ENCODE peak calls at places on chromosomes 7 and 10, in seven cellular contexts. One of them, this sample, is unnamed. For H3K4me1, the result is how much of the 10 kb centered on the place peaks cover.

GRCh38 chr7:133782470-133782869 is 344.7 kb upstream of the LRGUK start:
- DNase-seq in Panc1: no peak
- DNase-seq in adipocyte: no peak
- DNase-seq in pancreas: no peak
- DNase-seq in Peyer's patch: no peak
- DNase-seq in A549: no peak
- DNase-seq in heart right ventricle: no peak
- DNase-seq in this sample: no peak

GRCh38 chr10:74852406-74852805 is 26.0 kb downstream of the KAT6B start:
- DNase-seq in heart right ventricle: no peak
- DNase-seq in Peyer's patch: no peak
- DNase-seq in A549: no peak
- DNase-seq in pancreas: no peak
- DNase-seq in adipocyte: no peak
- DNase-seq in Panc1: no peak
- DNase-seq in this sample: peak

GRCh38 chr10:132712698-132713232 is 73.2 kb downstream of the NKX6-2 start:
- DNase-seq in pancreas: no peak
- DNase-seq in A549: no peak
- DNase-seq in Peyer's patch: no peak
- DNase-seq in Panc1: no peak
- DNase-seq in heart right ventricle: no peak
- DNase-seq in adipocyte: no peak
- DNase-seq in this sample: no peak

GRCh38 chr10:34666008-34666700 is 148.9 kb downstream of the PARD3 start:
- DNase-seq in A549: peak
- DNase-seq in adipocyte: peak
- DNase-seq in pancreas: peak
- DNase-seq in Peyer's patch: peak
- DNase-seq in Panc1: peak
- DNase-seq in heart right ventricle: peak
- DNase-seq in this sample: peak

GRCh38 chr10:60828489-60828852 is 50.2 kb downstream of the CDK1 start:
- DNase-seq in heart right ventricle: no peak
- DNase-seq in pancreas: no peak
- DNase-seq in adipocyte: no peak
- DNase-seq in Panc1: no peak
- DNase-seq in A549: no peak
- DNase-seq in Peyer's patch: no peak
- DNase-seq in this sample: no peak

GRCh38 chr10:132397671-132398565 is 918 bp downstream of the PWWP2B start:
- DNase-seq in Peyer's patch: peak
- DNase-seq in Panc1: no peak
- DNase-seq in adipocyte: peak
- DNase-seq in heart right ventricle: no peak
- DNase-seq in pancreas: peak
- DNase-seq in A549: peak
- DNase-seq in this sample: peak

GRCh38 chr7:158908552-158908951 is 52.2 kb downstream of the DYNC2I1 start:
- DNase-seq in adipocyte: no peak
- DNase-seq in Panc1: no peak
- DNase-seq in A549: no peak
- DNase-seq in Peyer's patch: no peak
- DNase-seq in heart right ventricle: no peak
- DNase-seq in pancreas: no peak
- DNase-seq in this sample: no peak

GRCh38 chr7:19920200-19920599 is 146.8 kb upstream of the TMEM196 start:
- DNase-seq in heart right ventricle: no peak
- DNase-seq in Panc1: no peak
- DNase-seq in adipocyte: no peak
- DNase-seq in A549: no peak
- DNase-seq in Peyer's patch: no peak
- DNase-seq in pancreas: no peak
- DNase-seq in this sample: no peak

GRCh38 chr7:105890290-105890997 is 14.0 kb upstream of the ATXN7L1 start:
- DNase-seq in pancreas: no peak
- DNase-seq in A549: no peak
- DNase-seq in heart right ventricle: no peak
- DNase-seq in adipocyte: no peak
- DNase-seq in Peyer's patch: no peak
- DNase-seq in Panc1: no peak
- DNase-seq in this sample: peak

GRCh38 chr7:55431898-55432297 is 66.8 kb downstream of the LANCL2 start:
- DNase-seq in heart right ventricle: no peak
- DNase-seq in A549: no peak
- DNase-seq in Panc1: no peak
- DNase-seq in Peyer's patch: no peak
- DNase-seq in adipocyte: no peak
- DNase-seq in pancreas: no peak
- DNase-seq in this sample: no peak

GRCh38 chr10:33653584-33654367 is 319.3 kb upstream of the NRP1 start:
- DNase-seq in Peyer's patch: no peak
- DNase-seq in adipocyte: peak
- DNase-seq in A549: no peak
- DNase-seq in heart right ventricle: no peak
- DNase-seq in pancreas: no peak
- DNase-seq in Panc1: no peak
- DNase-seq in this sample: peak

GRCh38 chr10:42864575-42864974 is 82.0 kb downstream of the BMS1 start:
- DNase-seq in pancreas: no peak
- DNase-seq in Panc1: no peak
- DNase-seq in A549: peak
- DNase-seq in Peyer's patch: no peak
- DNase-seq in adipocyte: peak
- DNase-seq in heart right ventricle: no peak
- DNase-seq in this sample: peak

GRCh38 chr7:143361552-143362125 is 874 bp downstream of the FAM131B start:
- DNase-seq in Panc1: no peak
- DNase-seq in A549: no peak
- DNase-seq in heart right ventricle: no peak
- DNase-seq in pancreas: no peak
- DNase-seq in adipocyte: peak
- DNase-seq in Peyer's patch: peak
- DNase-seq in this sample: no peak

GRCh38 chr7:48337012-48337621 is 165.9 kb downstream of the ABCA13 start:
- DNase-seq in heart right ventricle: no peak
- DNase-seq in Panc1: peak
- DNase-seq in adipocyte: peak
- DNase-seq in pancreas: no peak
- DNase-seq in A549: peak
- DNase-seq in Peyer's patch: no peak
- DNase-seq in this sample: peak

GRCh38 chr10:131096031-131096430 is 215.5 kb downstream of the TCERG1L start:
- DNase-seq in A549: no peak
- DNase-seq in Peyer's patch: no peak
- DNase-seq in pancreas: no peak
- DNase-seq in Panc1: no peak
- DNase-seq in adipocyte: no peak
- DNase-seq in heart right ventricle: no peak
- DNase-seq in this sample: no peak

GRCh38 chr7:130912086-130912909 is 178.3 kb upstream of the KLF14 start:
- DNase-seq in heart right ventricle: no peak
- DNase-seq in Peyer's patch: no peak
- DNase-seq in Panc1: peak
- DNase-seq in pancreas: no peak
- DNase-seq in adipocyte: peak
- DNase-seq in A549: peak
- DNase-seq in this sample: peak

GRCh38 chr7:130914589-130915294 is 180.7 kb upstream of the KLF14 start:
- DNase-seq in A549: no peak
- DNase-seq in adipocyte: no peak
- DNase-seq in pancreas: no peak
- DNase-seq in Panc1: no peak
- DNase-seq in heart right ventricle: no peak
- DNase-seq in Peyer's patch: no peak
- DNase-seq in this sample: no peak

GRCh38 chr7:130913721-130914588 is 179.9 kb upstream of the KLF14 start:
- DNase-seq in heart right ventricle: no peak
- DNase-seq in Peyer's patch: no peak
- DNase-seq in A549: no peak
- DNase-seq in pancreas: no peak
- DNase-seq in Panc1: peak
- DNase-seq in adipocyte: no peak
- DNase-seq in this sample: no peak

GRCh38 chr7:130910949-130911944 is 177.2 kb upstream of the KLF14 start:
- DNase-seq in heart right ventricle: no peak
- DNase-seq in pancreas: no peak
- DNase-seq in Peyer's patch: no peak
- DNase-seq in adipocyte: peak
- DNase-seq in A549: peak
- DNase-seq in Panc1: peak
- DNase-seq in this sample: peak

DNA sequence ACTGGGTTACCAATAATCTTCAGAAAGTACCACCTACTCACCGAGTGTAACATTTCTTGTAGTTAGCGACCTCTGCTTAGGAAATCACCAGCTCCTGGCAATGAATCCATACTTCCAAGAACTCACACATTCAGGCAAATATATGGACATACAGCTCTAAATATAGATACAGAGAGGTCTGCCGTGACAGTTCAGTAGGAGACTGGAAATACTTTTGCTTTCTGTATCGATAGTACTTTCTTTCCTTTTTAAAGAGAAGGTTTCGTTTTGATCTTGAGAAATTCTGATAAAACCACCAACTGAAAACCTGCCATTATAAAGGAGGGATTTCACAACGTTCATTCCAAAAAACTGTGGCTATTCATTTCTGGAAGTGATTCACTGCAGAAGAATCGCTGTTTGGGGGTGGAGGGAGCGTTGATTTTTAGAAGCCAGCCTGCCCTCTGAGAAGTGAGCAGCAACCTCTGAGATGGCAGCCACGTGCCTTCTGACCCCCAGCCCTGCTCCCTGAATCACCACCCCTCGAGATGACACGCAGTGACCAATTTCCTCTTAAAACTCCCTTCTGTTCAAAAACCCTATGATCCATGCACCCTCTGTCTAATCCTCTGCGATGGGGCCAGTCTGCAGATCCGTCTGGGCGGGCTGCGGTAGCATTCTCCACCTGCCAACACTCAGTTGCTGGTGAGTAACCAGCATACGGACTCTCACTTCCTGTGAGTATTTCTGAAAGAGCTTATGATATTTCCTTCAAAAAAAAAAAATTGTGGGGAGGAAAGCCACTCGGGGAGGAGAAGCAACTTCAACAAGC is 179.1 kb upstream of the KLF14 start:
- DNase-seq in Peyer's patch: peak
- DNase-seq in heart right ventricle: peak
- DNase-seq in adipocyte: peak
- DNase-seq in Panc1: peak
- DNase-seq in pancreas: peak
- DNase-seq in A549: peak
- DNase-seq in this sample: peak
- H3K4me1 ChIP-seq in Peyer's patch: under half
- H3K4me1 ChIP-seq in heart right ventricle: half or more
- H3K4me1 ChIP-seq in adipocyte: half or more
- H3K4me1 ChIP-seq in Panc1: half or more
- H3K4me1 ChIP-seq in pancreas: under half
- H3K4me1 ChIP-seq in A549: half or more
- H3K4me1 ChIP-seq in this sample: half or more

GRCh38 chr7:15684834-15685233 is 1.6 kb downstream of the MEOX2 start:
- DNase-seq in Peyer's patch: no peak
- DNase-seq in A549: no peak
- DNase-seq in pancreas: no peak
- DNase-seq in heart right ventricle: peak
- DNase-seq in adipocyte: no peak
- DNase-seq in Panc1: no peak
- DNase-seq in this sample: no peak

GRCh38 chr7:15685358-15686181 is 913 bp downstream of the MEOX2 start:
- DNase-seq in Peyer's patch: no peak
- DNase-seq in heart right ventricle: peak
- DNase-seq in A549: no peak
- DNase-seq in pancreas: no peak
- DNase-seq in Panc1: no peak
- DNase-seq in adipocyte: peak
- DNase-seq in this sample: peak

GRCh38 chr7:15686209-15686956 is at the start of gene MEOX2:
- DNase-seq in Peyer's patch: peak
- DNase-seq in A549: peak
- DNase-seq in Panc1: no peak
- DNase-seq in heart right ventricle: peak
- DNase-seq in adipocyte: peak
- DNase-seq in pancreas: peak
- DNase-seq in this sample: no peak

GRCh38 chr7:15687645-15688025 is 1.2 kb upstream of the MEOX2 start:
- DNase-seq in heart right ventricle: peak
- DNase-seq in adipocyte: no peak
- DNase-seq in Peyer's patch: no peak
- DNase-seq in pancreas: no peak
- DNase-seq in A549: no peak
- DNase-seq in Panc1: no peak
- DNase-seq in this sample: no peak

DNA sequence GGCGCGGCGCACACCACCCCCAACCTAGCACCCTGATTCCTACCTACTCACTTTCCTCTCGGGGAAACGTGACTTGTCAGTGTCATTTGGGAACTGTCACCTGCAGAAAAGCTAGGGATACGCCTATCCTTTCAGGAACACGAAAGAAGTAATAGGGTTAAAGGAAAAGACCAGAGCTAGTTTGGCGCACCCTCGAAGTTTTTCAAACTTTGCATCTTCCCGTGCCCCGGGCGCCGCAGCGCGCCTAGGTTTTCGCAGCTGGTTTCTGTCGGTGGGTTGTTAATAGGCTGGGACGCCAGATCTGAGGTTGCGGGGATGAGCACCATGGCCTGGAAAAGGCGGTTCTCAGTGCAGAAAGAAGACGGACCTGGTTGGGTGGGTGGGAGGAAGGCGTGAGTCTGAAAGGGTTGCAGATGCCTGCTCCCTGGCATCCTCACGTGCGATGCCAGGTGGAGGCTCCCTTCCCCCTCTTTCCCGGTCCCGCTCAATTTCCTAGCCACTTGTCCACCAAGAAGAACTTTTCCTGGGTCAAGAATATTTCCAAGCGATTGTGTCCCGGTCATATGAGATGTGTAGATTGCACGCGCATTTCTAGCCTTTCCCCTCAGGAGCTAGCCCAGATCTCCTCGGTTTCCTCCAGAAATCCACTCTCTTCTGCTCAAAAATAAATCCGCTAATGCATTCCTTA is 618 bp upstream of the MEOX2 start:
- DNase-seq in Panc1: no peak
- DNase-seq in A549: no peak
- DNase-seq in Peyer's patch: no peak
- DNase-seq in adipocyte: no peak
- DNase-seq in pancreas: no peak
- DNase-seq in heart right ventricle: peak
- DNase-seq in this sample: no peak
- H3K4me3 ChIP-seq in Panc1: peak
- H3K4me3 ChIP-seq in A549: peak
- H3K4me3 ChIP-seq in Peyer's patch: peak
- H3K4me3 ChIP-seq in adipocyte: peak
- H3K4me3 ChIP-seq in pancreas: no peak
- H3K4me3 ChIP-seq in heart right ventricle: peak
- H3K4me3 ChIP-seq in this sample: no peak

GRCh38 chr10:79259834-79260233 is 87.4 kb upstream of the PPIF start:
- DNase-seq in pancreas: no peak
- DNase-seq in adipocyte: no peak
- DNase-seq in A549: no peak
- DNase-seq in heart right ventricle: no peak
- DNase-seq in Panc1: no peak
- DNase-seq in Peyer's patch: no peak
- DNase-seq in this sample: no peak
- H3K4me1 ChIP-seq in pancreas: under half
- H3K4me1 ChIP-seq in adipocyte: under half
- H3K4me1 ChIP-seq in A549: under half
- H3K4me1 ChIP-seq in heart right ventricle: half or more
- H3K4me1 ChIP-seq in Panc1: under half
- H3K4me1 ChIP-seq in Peyer's patch: under half
- H3K4me1 ChIP-seq in this sample: under half

GRCh38 chr10:5094265-5095205 is at the start of gene AKR1C3:
- DNase-seq in adipocyte: peak
- DNase-seq in pancreas: no peak
- DNase-seq in A549: peak
- DNase-seq in Panc1: no peak
- DNase-seq in Peyer's patch: no peak
- DNase-seq in heart right ventricle: peak
- DNase-seq in this sample: peak
- H3K4me3 ChIP-seq in adipocyte: peak
- H3K4me3 ChIP-seq in pancreas: peak
- H3K4me3 ChIP-seq in A549: peak
- H3K4me3 ChIP-seq in Panc1: peak
- H3K4me3 ChIP-seq in Peyer's patch: peak
- H3K4me3 ChIP-seq in heart right ventricle: peak
- H3K4me3 ChIP-seq in this sample: peak